ENCODE peak calls at places on chromosomes 4 and X, in eight cellular contexts. One of them, this sample, is unnamed. For H3K9me3, the result is how much of the 10 kb centered on the place peaks cover.

GRCh38 chr4:86452323-86452995 is 92.6 kb upstream of the MAPK10 start:
- DNase-seq in H1: no peak
- DNase-seq in MM.1S: no peak
- DNase-seq in left ventricle myocardium inferior: no peak
- DNase-seq in left lung: no peak
- DNase-seq in cardiac muscle cell: peak
- DNase-seq in upper lobe of right lung: no peak
- DNase-seq in CD8-positive, alpha-beta T cell: no peak
- DNase-seq in this sample: no peak

GRCh38 chr4:43008793-43009192 is 116.3 kb downstream of the GRXCR1 start:
- DNase-seq in left ventricle myocardium inferior: no peak
- DNase-seq in H1: no peak
- DNase-seq in CD8-positive, alpha-beta T cell: no peak
- DNase-seq in cardiac muscle cell: no peak
- DNase-seq in upper lobe of right lung: no peak
- DNase-seq in MM.1S: no peak
- DNase-seq in left lung: no peak
- DNase-seq in this sample: no peak

GRCh38 chr4:4440333-4441061 is 53.6 kb downstream of the NSG1 start:
- DNase-seq in left ventricle myocardium inferior: no peak
- DNase-seq in left lung: no peak
- DNase-seq in MM.1S: no peak
- DNase-seq in CD8-positive, alpha-beta T cell: no peak
- DNase-seq in upper lobe of right lung: no peak
- DNase-seq in H1: no peak
- DNase-seq in cardiac muscle cell: no peak
- DNase-seq in this sample: no peak

GRCh38 chrX:53262918-53263394 is 18.4 kb downstream of the IQSEC2 start:
- DNase-seq in left lung: no peak
- DNase-seq in MM.1S: no peak
- DNase-seq in upper lobe of right lung: no peak
- DNase-seq in left ventricle myocardium inferior: no peak
- DNase-seq in H1: no peak
- DNase-seq in CD8-positive, alpha-beta T cell: no peak
- DNase-seq in cardiac muscle cell: peak
- DNase-seq in this sample: no peak

GRCh38 chr4:8769645-8770517 is 101.8 kb downstream of the HMX1 start:
- DNase-seq in cardiac muscle cell: no peak
- DNase-seq in H1: no peak
- DNase-seq in left lung: peak
- DNase-seq in upper lobe of right lung: peak
- DNase-seq in left ventricle myocardium inferior: peak
- DNase-seq in CD8-positive, alpha-beta T cell: no peak
- DNase-seq in MM.1S: no peak
- DNase-seq in this sample: no peak

GRCh38 chr4:149781150-149781549 is 34.5 kb downstream of the IQCM start:
- DNase-seq in MM.1S: no peak
- DNase-seq in left ventricle myocardium inferior: no peak
- DNase-seq in upper lobe of right lung: no peak
- DNase-seq in H1: no peak
- DNase-seq in cardiac muscle cell: peak
- DNase-seq in CD8-positive, alpha-beta T cell: no peak
- DNase-seq in left lung: no peak
- DNase-seq in this sample: no peak

GRCh38 chr4:122894802-122895201 is 27.6 kb downstream of the NUDT6 start:
- DNase-seq in upper lobe of right lung: no peak
- DNase-seq in left ventricle myocardium inferior: no peak
- DNase-seq in cardiac muscle cell: no peak
- DNase-seq in MM.1S: no peak
- DNase-seq in H1: no peak
- DNase-seq in CD8-positive, alpha-beta T cell: no peak
- DNase-seq in left lung: no peak
- DNase-seq in this sample: no peak

GRCh38 chrX:14030248-14030592 is 528 bp upstream of the GEMIN8 start:
- DNase-seq in CD8-positive, alpha-beta T cell: no peak
- DNase-seq in upper lobe of right lung: no peak
- DNase-seq in cardiac muscle cell: peak
- DNase-seq in left ventricle myocardium inferior: no peak
- DNase-seq in left lung: no peak
- DNase-seq in MM.1S: no peak
- DNase-seq in H1: no peak
- DNase-seq in this sample: no peak

GRCh38 chrX:115268421-115268820 is 21.1 kb upstream of the LUZP4 start:
- DNase-seq in left lung: no peak
- DNase-seq in upper lobe of right lung: no peak
- DNase-seq in left ventricle myocardium inferior: no peak
- DNase-seq in cardiac muscle cell: peak
- DNase-seq in MM.1S: no peak
- DNase-seq in CD8-positive, alpha-beta T cell: no peak
- DNase-seq in H1: no peak
- DNase-seq in this sample: no peak

GRCh38 chr4:74546020-74546419 is 101.1 kb downstream of the AREG start:
- DNase-seq in CD8-positive, alpha-beta T cell: no peak
- DNase-seq in H1: no peak
- DNase-seq in upper lobe of right lung: no peak
- DNase-seq in left ventricle myocardium inferior: no peak
- DNase-seq in MM.1S: no peak
- DNase-seq in left lung: no peak
- DNase-seq in cardiac muscle cell: peak
- DNase-seq in this sample: no peak

GRCh38 chrX:18649498-18649951 is 22.4 kb downstream of the RS1 start:
- DNase-seq in left ventricle myocardium inferior: no peak
- DNase-seq in H1: peak
- DNase-seq in upper lobe of right lung: peak
- DNase-seq in left lung: peak
- DNase-seq in MM.1S: no peak
- DNase-seq in CD8-positive, alpha-beta T cell: no peak
- DNase-seq in cardiac muscle cell: no peak
- DNase-seq in this sample: peak

GRCh38 chr4:8391972-8392371 is 48.6 kb downstream of the ACOX3 start:
- DNase-seq in left ventricle myocardium inferior: peak
- DNase-seq in cardiac muscle cell: peak
- DNase-seq in H1: no peak
- DNase-seq in left lung: no peak
- DNase-seq in upper lobe of right lung: no peak
- DNase-seq in CD8-positive, alpha-beta T cell: no peak
- DNase-seq in MM.1S: no peak
- DNase-seq in this sample: no peak

GRCh38 chr4:1375761-1376322 is 28.8 kb downstream of the UVSSA start:
- DNase-seq in cardiac muscle cell: no peak
- DNase-seq in upper lobe of right lung: no peak
- DNase-seq in MM.1S: no peak
- DNase-seq in left ventricle myocardium inferior: no peak
- DNase-seq in H1: no peak
- DNase-seq in left lung: no peak
- DNase-seq in CD8-positive, alpha-beta T cell: no peak
- DNase-seq in this sample: no peak

GRCh38 chrX:11540532-11541377 is 125.0 kb downstream of the ARHGAP6 start:
- DNase-seq in left ventricle myocardium inferior: peak
- DNase-seq in left lung: no peak
- DNase-seq in upper lobe of right lung: no peak
- DNase-seq in MM.1S: no peak
- DNase-seq in cardiac muscle cell: peak
- DNase-seq in H1: no peak
- DNase-seq in CD8-positive, alpha-beta T cell: no peak
- DNase-seq in this sample: no peak

GRCh38 chrX:72272868-72273267 is 4.2 kb downstream of the RPS4X start:
- DNase-seq in left ventricle myocardium inferior: no peak
- DNase-seq in CD8-positive, alpha-beta T cell: no peak
- DNase-seq in upper lobe of right lung: no peak
- DNase-seq in left lung: no peak
- DNase-seq in cardiac muscle cell: no peak
- DNase-seq in MM.1S: no peak
- DNase-seq in H1: no peak
- DNase-seq in this sample: no peak

GRCh38 chrX:22203186-22203585 is 69.5 kb upstream of the CBLL2 start:
- DNase-seq in left ventricle myocardium inferior: no peak
- DNase-seq in MM.1S: no peak
- DNase-seq in upper lobe of right lung: no peak
- DNase-seq in left lung: no peak
- DNase-seq in H1: no peak
- DNase-seq in cardiac muscle cell: no peak
- DNase-seq in CD8-positive, alpha-beta T cell: no peak
- DNase-seq in this sample: no peak

GRCh38 chrX:115344885-115345653 is 55.6 kb downstream of the LUZP4 start:
- DNase-seq in cardiac muscle cell: peak
- DNase-seq in CD8-positive, alpha-beta T cell: no peak
- DNase-seq in H1: no peak
- DNase-seq in MM.1S: peak
- DNase-seq in left ventricle myocardium inferior: peak
- DNase-seq in left lung: peak
- DNase-seq in upper lobe of right lung: peak
- DNase-seq in this sample: peak

GRCh38 chr4:15913631-15913970 is 24.9 kb downstream of the FGFBP1 start:
- DNase-seq in MM.1S: no peak
- DNase-seq in cardiac muscle cell: peak
- DNase-seq in upper lobe of right lung: no peak
- DNase-seq in H1: no peak
- DNase-seq in left ventricle myocardium inferior: no peak
- DNase-seq in left lung: no peak
- DNase-seq in CD8-positive, alpha-beta T cell: no peak
- DNase-seq in this sample: no peak

GRCh38 chr4:106104276-106104675 is 209.0 kb downstream of the NPNT start:
- DNase-seq in left lung: no peak
- DNase-seq in left ventricle myocardium inferior: no peak
- DNase-seq in cardiac muscle cell: no peak
- DNase-seq in upper lobe of right lung: no peak
- DNase-seq in H1: no peak
- DNase-seq in MM.1S: no peak
- DNase-seq in CD8-positive, alpha-beta T cell: no peak
- DNase-seq in this sample: no peak

GRCh38 chr4:106114284-106114683 is 201.7 kb downstream of the TBCK start:
- DNase-seq in cardiac muscle cell: no peak
- DNase-seq in H1: no peak
- DNase-seq in MM.1S: no peak
- DNase-seq in left ventricle myocardium inferior: no peak
- DNase-seq in CD8-positive, alpha-beta T cell: no peak
- DNase-seq in left lung: no peak
- DNase-seq in upper lobe of right lung: no peak
- DNase-seq in this sample: no peak

GRCh38 chr4:106105697-106106096 is 210.3 kb downstream of the TBCK start:
- DNase-seq in left ventricle myocardium inferior: no peak
- DNase-seq in left lung: no peak
- DNase-seq in cardiac muscle cell: no peak
- DNase-seq in H1: no peak
- DNase-seq in MM.1S: no peak
- DNase-seq in upper lobe of right lung: no peak
- DNase-seq in CD8-positive, alpha-beta T cell: no peak
- DNase-seq in this sample: no peak

DNA sequence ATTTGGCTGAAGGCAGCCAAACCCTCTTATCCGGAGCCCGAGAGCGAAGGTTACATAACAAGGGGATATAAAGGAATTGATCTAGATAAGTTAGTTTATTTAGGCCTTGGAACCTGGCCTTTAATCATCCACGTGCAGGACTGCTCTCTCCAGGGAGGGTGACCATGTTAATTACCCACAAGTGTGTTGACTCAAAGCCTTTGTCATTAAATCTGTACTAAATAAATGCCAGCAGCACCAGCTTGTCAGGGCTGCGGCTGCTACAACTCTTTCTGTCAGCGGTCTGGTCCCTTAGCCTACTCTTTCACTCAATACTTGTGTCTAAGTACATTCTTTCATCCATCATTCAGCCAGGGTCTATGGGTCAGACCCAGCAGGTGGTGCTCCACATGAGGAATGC is 206.1 kb downstream of the TBCK start:
- DNase-seq in cardiac muscle cell: no peak
- DNase-seq in upper lobe of right lung: no peak
- DNase-seq in MM.1S: no peak
- DNase-seq in left lung: no peak
- DNase-seq in H1: no peak
- DNase-seq in CD8-positive, alpha-beta T cell: no peak
- DNase-seq in left ventricle myocardium inferior: no peak
- DNase-seq in this sample: no peak
- H3K9me3 ChIP-seq in cardiac muscle cell: under half
- H3K9me3 ChIP-seq in upper lobe of right lung: under half
- H3K9me3 ChIP-seq in MM.1S: under half
- H3K9me3 ChIP-seq in left lung: under half
- H3K9me3 ChIP-seq in H1: under half
- H3K9me3 ChIP-seq in CD8-positive, alpha-beta T cell: under half
- H3K9me3 ChIP-seq in left ventricle myocardium inferior: under half
- H3K9me3 ChIP-seq in this sample: under half

GRCh38 chr4:244471-244870 is 60.8 kb downstream of the ZNF732 start:
- DNase-seq in left lung: no peak
- DNase-seq in cardiac muscle cell: peak
- DNase-seq in H1: peak
- DNase-seq in CD8-positive, alpha-beta T cell: peak
- DNase-seq in MM.1S: peak
- DNase-seq in left ventricle myocardium inferior: no peak
- DNase-seq in upper lobe of right lung: no peak
- DNase-seq in this sample: peak

GRCh38 chr4:243407-243806 is 61.9 kb downstream of the ZNF732 start:
- DNase-seq in cardiac muscle cell: no peak
- DNase-seq in upper lobe of right lung: no peak
- DNase-seq in H1: no peak
- DNase-seq in CD8-positive, alpha-beta T cell: no peak
- DNase-seq in MM.1S: no peak
- DNase-seq in left ventricle myocardium inferior: no peak
- DNase-seq in left lung: no peak
- DNase-seq in this sample: no peak

GRCh38 chr4:242121-242848 is 63.0 kb downstream of the ZNF732 start:
- DNase-seq in upper lobe of right lung: peak
- DNase-seq in H1: peak
- DNase-seq in left ventricle myocardium inferior: peak
- DNase-seq in CD8-positive, alpha-beta T cell: peak
- DNase-seq in left lung: peak
- DNase-seq in MM.1S: peak
- DNase-seq in cardiac muscle cell: peak
- DNase-seq in this sample: peak
- H3K9me3 ChIP-seq in upper lobe of right lung: under half
- H3K9me3 ChIP-seq in H1: under half
- H3K9me3 ChIP-seq in left ventricle myocardium inferior: under half
- H3K9me3 ChIP-seq in CD8-positive, alpha-beta T cell: under half
- H3K9me3 ChIP-seq in left lung: under half
- H3K9me3 ChIP-seq in MM.1S: under half
- H3K9me3 ChIP-seq in cardiac muscle cell: under half
- H3K9me3 ChIP-seq in this sample: half or more

DNA sequence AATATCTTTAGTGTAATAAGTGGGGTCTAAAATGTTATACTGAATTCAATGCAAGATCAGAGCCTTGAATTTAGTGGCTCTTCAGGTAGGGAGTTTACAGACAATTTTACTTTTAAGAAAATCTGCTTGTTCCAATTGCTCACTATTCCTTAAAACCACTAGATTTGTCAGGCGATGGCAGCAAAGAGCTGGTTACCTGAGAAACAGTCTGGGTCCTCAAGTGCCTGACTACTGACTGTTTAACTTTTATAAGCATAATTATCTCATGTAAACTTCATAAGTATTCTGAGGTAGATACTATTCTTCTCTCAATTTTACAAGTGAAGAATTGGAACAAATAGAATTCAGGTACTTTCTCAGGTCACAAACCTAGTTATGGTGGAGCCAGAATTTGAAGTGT is 84.3 kb downstream of the RRAGB start:
- DNase-seq in left ventricle myocardium inferior: no peak
- DNase-seq in H1: no peak
- DNase-seq in MM.1S: peak
- DNase-seq in left lung: no peak
- DNase-seq in cardiac muscle cell: no peak
- DNase-seq in upper lobe of right lung: no peak
- DNase-seq in CD8-positive, alpha-beta T cell: no peak
- DNase-seq in this sample: no peak
- H3K9me3 ChIP-seq in left ventricle myocardium inferior: under half
- H3K9me3 ChIP-seq in H1: under half
- H3K9me3 ChIP-seq in MM.1S: under half
- H3K9me3 ChIP-seq in left lung: under half
- H3K9me3 ChIP-seq in cardiac muscle cell: under half
- H3K9me3 ChIP-seq in upper lobe of right lung: under half
- H3K9me3 ChIP-seq in CD8-positive, alpha-beta T cell: under half
- H3K9me3 ChIP-seq in this sample: under half

GRCh38 chr4:19039816-19040215 is 1018.3 kb upstream of the LCORL start:
- DNase-seq in CD8-positive, alpha-beta T cell: no peak
- DNase-seq in H1: no peak
- DNase-seq in left lung: no peak
- DNase-seq in MM.1S: no peak
- DNase-seq in upper lobe of right lung: no peak
- DNase-seq in cardiac muscle cell: no peak
- DNase-seq in left ventricle myocardium inferior: no peak
- DNase-seq in this sample: no peak
- H3K9me3 ChIP-seq in CD8-positive, alpha-beta T cell: under half
- H3K9me3 ChIP-seq in H1: under half
- H3K9me3 ChIP-seq in left lung: under half
- H3K9me3 ChIP-seq in MM.1S: under half
- H3K9me3 ChIP-seq in upper lobe of right lung: under half
- H3K9me3 ChIP-seq in cardiac muscle cell: under half
- H3K9me3 ChIP-seq in left ventricle myocardium inferior: under half
- H3K9me3 ChIP-seq in this sample: under half

This sample was measured in NT2/D1.